ENCODE peak calls at places on chromosomes 1 and 21, in six cellular contexts. R is CD4-positive, alpha-beta memory T cell; W is A549; F is transverse colon; O is IMR-90; E is lower lobe of right lung. N is an unnamed sample.
A peak's percentile ranks its signal among the peaks of the same experiment; 100 is the strongest.

GRCh38 chr1:2322065-2322571 is 69.2 kb downstream of the MORN1 start:
- DNase-seq in R (no peak), W (no peak), F (peak; percentile 60), O (peak; percentile 80), E (peak; percentile 78), N (peak; percentile 80)

GRCh38 chr1:216207154-216207553 is 216.1 kb downstream of the USH2A start:
- DNase-seq in R (no peak), W (no peak), F (no peak), O (no peak), E (no peak), N (no peak)

GRCh38 chr1:221494670-221495069 is 247.2 kb downstream of the DUSP10 start:
- DNase-seq in R (no peak), W (peak; percentile 13), F (no peak), O (peak; percentile 21), E (no peak), N (no peak)

GRCh38 chr1:64546018-64546417 is 76.1 kb downstream of the CACHD1 start:
- DNase-seq in R (no peak), W (no peak), F (no peak), O (no peak), E (no peak), N (no peak)

GRCh38 chr1:93629101-93630059 is 52.3 kb downstream of the BCAR3 start:
- DNase-seq in R (no peak), W (peak; percentile 70), F (peak; percentile 30), O (peak; percentile 85), E (no peak), N (no peak)

GRCh38 chr1:41381691-41382530 is 20.7 kb downstream of the FOXO6 start:
- DNase-seq in R (no peak), W (peak; percentile 72), F (peak; percentile 54), O (no peak), E (peak; percentile 67), N (peak; percentile 84)

GRCh38 chr1:159889821-159890252 is 10.1 kb downstream of the CFAP45 start:
- DNase-seq in R (no peak), W (peak; percentile 29), F (no peak), O (peak; percentile 96), E (no peak), N (no peak)

GRCh38 chr1:69671363-69672010 is 103.8 kb downstream of the LRRC7 start:
- DNase-seq in R (no peak), W (no peak), F (no peak), O (no peak), E (no peak), N (no peak)

GRCh38 chr21:35974801-35975200 is 85.5 kb downstream of the SETD4 start:
- DNase-seq in R (no peak), W (no peak), F (no peak), O (peak; percentile 28), E (no peak), N (no peak)

GRCh38 chr1:119986007-119986497 is 83.4 kb downstream of the NOTCH2 start:
- DNase-seq in R (no peak), W (no peak), F (no peak), O (no peak), E (no peak), N (no peak)

GRCh38 chr1:119987112-119987511 is 82.3 kb downstream of the NOTCH2 start:
- DNase-seq in R (no peak), W (peak; percentile 28), F (no peak), O (peak; percentile 97), E (no peak), N (no peak)

GRCh38 chr1:119984771-119985170 is 84.7 kb downstream of the NOTCH2 start:
- DNase-seq in R (no peak), W (no peak), F (no peak), O (no peak), E (no peak), N (no peak)

GRCh38 chr1:119987689-119988088 is 81.8 kb downstream of the NOTCH2 start:
- DNase-seq in R (no peak), W (no peak), F (no peak), O (no peak), E (no peak), N (no peak)

GRCh38 chr1:119988316-119989067 is 81.0 kb downstream of the NOTCH2 start:
- DNase-seq in R (no peak), W (no peak), F (no peak), O (peak; percentile 66), E (no peak), N (no peak)
- H3K27ac ChIP-seq in R (no peak overlapping the region), W (peak overlapping the region; percentile 71), F (no peak overlapping the region), O (no peak overlapping the region), E (no peak overlapping the region), N (peak overlapping the region; percentile 27)

DNA sequence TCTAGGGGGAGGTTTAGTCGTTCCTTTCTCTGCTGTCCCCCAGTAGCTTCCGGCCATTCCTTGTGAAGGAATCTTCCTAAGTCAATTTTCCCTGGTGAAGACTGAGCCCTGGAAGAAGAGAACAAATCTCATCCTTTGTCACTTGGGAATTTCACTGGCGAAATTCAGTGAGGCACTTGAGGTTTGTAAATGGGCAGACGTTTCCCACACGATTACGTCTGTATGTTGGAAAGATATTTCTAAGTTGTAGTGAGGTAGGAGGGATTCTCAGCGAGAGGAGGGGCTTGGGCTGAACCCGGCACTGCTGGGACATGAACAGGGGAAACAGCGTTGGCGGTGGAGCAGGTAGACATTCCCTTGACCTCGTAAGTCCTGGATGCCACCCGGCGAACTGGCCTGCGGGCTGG is 47.2 kb downstream of the GALNT2 start:
- DNase-seq in R (no peak), W (no peak), F (no peak), O (peak; percentile 86), E (no peak), N (no peak)
- H3K4me3 ChIP-seq in R (no peak overlapping the region), W (no peak overlapping the region), F (no peak overlapping the region), O (peak overlapping the region; percentile 34), E (no peak overlapping the region), N (no peak overlapping the region)

GRCh38 chr1:158285756-158286241 is 3.9 kb upstream of the CD1C start:
- DNase-seq in R (no peak), W (no peak), F (peak; percentile 35), O (no peak), E (peak; percentile 79), N (peak; percentile 71)
- H3K27ac ChIP-seq in R (no peak overlapping the region), W (no peak overlapping the region), F (peak overlapping the region; percentile 48), O (no peak overlapping the region), E (no peak overlapping the region), N (peak overlapping the region; percentile 30)

GRCh38 chr1:26171084-26172072 is at the start of gene ZNF593OS:
- DNase-seq in R (no peak), W (no peak), F (no peak), O (no peak), E (no peak), N (no peak)
- H3K4me3 ChIP-seq in R (no peak within 1 kb of the TSS), W (peak within 1 kb of the TSS; percentile 95), F (no peak within 1 kb of the TSS), O (no peak within 1 kb of the TSS), E (peak within 1 kb of the TSS; percentile 98), N (peak within 1 kb of the TSS; percentile 91)

DNA sequence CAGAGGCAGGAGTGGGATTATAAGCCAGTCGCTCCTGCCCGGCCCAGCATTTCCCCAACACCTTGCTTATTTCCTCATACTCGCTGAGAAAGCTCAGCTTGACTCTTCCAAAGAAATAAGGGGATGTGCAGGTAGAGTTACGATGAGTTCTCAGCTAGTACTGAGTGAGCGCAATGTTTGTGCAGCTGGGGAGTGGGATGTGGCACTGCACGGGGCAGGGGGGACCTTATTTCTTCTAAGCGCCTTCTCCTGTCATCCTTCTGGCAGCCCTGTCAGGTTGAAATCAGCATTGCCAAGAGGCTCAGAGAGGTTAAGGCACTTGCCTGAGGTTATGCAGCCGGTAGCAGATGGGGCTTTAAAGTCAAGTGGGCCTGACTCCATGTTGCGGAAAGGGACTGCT is 705 bp downstream of the C1QB start:
- DNase-seq in R (no peak), W (no peak), F (no peak), O (no peak), E (no peak), N (no peak)
- H3K27ac ChIP-seq in R (no peak overlapping the region), W (no peak overlapping the region), F (peak overlapping the region; percentile 40), O (no peak overlapping the region), E (peak overlapping the region; percentile 58), N (peak overlapping the region; percentile 58)

DNA sequence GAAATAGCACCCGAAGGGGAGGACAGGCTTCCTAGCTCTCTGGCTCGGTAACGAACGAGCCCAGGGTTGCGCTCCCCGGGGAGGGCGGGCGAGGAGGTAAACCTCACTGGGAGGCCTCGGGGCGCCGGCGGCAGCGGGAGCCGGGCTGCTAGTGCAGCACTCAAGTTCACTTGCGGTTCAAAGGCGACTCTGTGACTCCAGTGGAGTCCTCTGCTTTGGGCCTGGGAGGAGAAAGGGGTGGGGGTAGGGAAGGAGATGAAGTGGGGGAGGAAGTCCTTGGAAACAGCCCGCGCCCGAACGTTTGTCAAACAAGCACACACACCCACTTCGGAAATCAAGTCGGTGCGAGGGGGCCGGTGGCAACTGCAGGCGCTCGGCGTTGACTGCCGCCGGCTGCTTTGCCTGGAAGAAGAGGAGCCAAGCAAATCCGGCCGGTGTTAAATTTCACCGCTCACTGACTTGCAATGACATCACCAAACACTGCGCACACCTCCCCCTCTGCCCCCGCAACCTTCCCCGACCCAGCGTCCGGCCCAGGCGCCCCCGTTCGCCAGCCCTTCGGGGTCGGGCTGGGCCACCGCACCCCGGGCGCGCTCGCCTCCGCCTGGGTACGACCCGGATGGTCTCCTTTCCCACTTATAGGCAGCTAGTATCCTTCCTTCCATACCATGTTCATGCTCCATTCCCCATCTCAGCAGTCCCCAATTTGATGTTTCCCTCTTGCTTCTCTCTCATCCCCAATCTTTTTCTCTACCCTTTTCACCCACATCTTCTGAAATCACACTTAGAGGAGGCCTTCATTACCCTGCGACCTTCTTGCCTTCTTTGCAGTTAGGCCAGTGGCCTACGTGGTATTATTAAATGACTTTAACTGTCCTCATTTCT is at the start of gene COL24A1:
- DNase-seq in R (no peak), W (no peak), F (peak; percentile 14), O (peak; percentile 83), E (peak; percentile 58), N (peak; percentile 68)
- H3K4me3 ChIP-seq in R (no peak within 1 kb of the TSS), W (no peak within 1 kb of the TSS), F (no peak within 1 kb of the TSS), O (peak within 1 kb of the TSS; percentile 37), E (peak within 1 kb of the TSS; percentile 46), N (peak within 1 kb of the TSS; percentile 42)

GRCh38 chr1:172903581-172904220 is 147.0 kb downstream of the TNFSF18 start:
- DNase-seq in R (no peak), W (no peak), F (no peak), O (peak; percentile 82), E (no peak), N (no peak)
- H3K27ac ChIP-seq in R (no peak overlapping the region), W (peak overlapping the region; percentile 2), F (no peak overlapping the region), O (peak overlapping the region; percentile 89), E (no peak overlapping the region), N (no peak overlapping the region)

GRCh38 chr1:5828322-5828935 is 163.8 kb downstream of the NPHP4 start:
- DNase-seq in R (no peak), W (no peak), F (no peak), O (no peak), E (no peak), N (no peak)
- H3K4me3 ChIP-seq in R (no peak overlapping the region), W (no peak overlapping the region), F (no peak overlapping the region), O (no peak overlapping the region), E (no peak overlapping the region), N (no peak overlapping the region)

GRCh38 chr1:1032428-1032827 is 12.5 kb downstream of the AGRN start:
- DNase-seq in R (no peak), W (no peak), F (peak; percentile 57), O (no peak), E (no peak), N (no peak)
- H3K27ac ChIP-seq in R (no peak overlapping the region), W (no peak overlapping the region), F (no peak overlapping the region), O (no peak overlapping the region), E (no peak overlapping the region), N (no peak overlapping the region)